ENCODE peak calls at places on chromosomes 7 and 10, in four cellular contexts. I is kidney epithelial cell, C is fibroblast of lung, E is cardiac muscle cell. O is an unnamed sample.

GRCh38 chr7:12879139-12879538 is 191.7 kb downstream of the ARL4A start:
- DNase-seq in I (no peak), E (no peak), C (no peak), O (no peak)

GRCh38 chr10:74738543-74738942 is 87.9 kb upstream of the KAT6B start:
- DNase-seq in E (peak; percentile 12), C (no peak), I (no peak), O (no peak)

GRCh38 chr7:64314493-64315020 is 796 bp downstream of the ZNF736 start:
- DNase-seq in I (no peak), E (no peak), C (no peak), O (no peak)

GRCh38 chr7:159026271-159027047 is 118.2 kb downstream of the VIPR2 start:
- DNase-seq in I (no peak), C (no peak), E (no peak), O (no peak)

GRCh38 chr10:89047397-89047796 is 56.8 kb downstream of the FAS start:
- DNase-seq in C (no peak), E (peak; percentile 51), I (no peak), O (peak; percentile 23)

GRCh38 chr7:157458254-157458633 is 121.4 kb downstream of the DNAJB6 start:
- DNase-seq in E (no peak), I (no peak), C (no peak), O (no peak)

GRCh38 chr10:104297697-104298660 is 29.0 kb downstream of the GSTO2 start:
- DNase-seq in C (peak; percentile 92), I (no peak), E (peak; percentile 59), O (peak; percentile 77)

GRCh38 chr7:124113040-124113439 is 80.2 kb upstream of the TMEM229A start:
- DNase-seq in C (no peak), I (no peak), E (no peak), O (no peak)

GRCh38 chr7:130292682-130293257 is at the start of gene CPA4:
- DNase-seq in E (peak; percentile 74), C (peak; percentile 100), I (peak; percentile 89), O (peak; percentile 99)

GRCh38 chr10:43221419-43222293 is 45.2 kb downstream of the RASGEF1A start:
- DNase-seq in I (no peak), E (no peak), C (no peak), O (no peak)

GRCh38 chr7:135709508-135709907 is 18.5 kb downstream of the SLC13A4 start:
- DNase-seq in E (no peak), C (no peak), I (no peak), O (no peak)

GRCh38 chr10:99631496-99631895 is 11.3 kb upstream of the SLC25A28 start:
- DNase-seq in C (peak; percentile 56), E (peak; percentile 18), I (no peak), O (peak; percentile 51)

GRCh38 chr7:50207251-50207564 is 97.3 kb upstream of the IKZF1 start:
- DNase-seq in E (no peak), C (no peak), I (no peak), O (no peak)

GRCh38 chr7:24757799-24758275 is 573 bp upstream of the GSDME start:
- DNase-seq in E (peak; percentile 58), C (peak; percentile 66), I (no peak), O (peak; percentile 53)

GRCh38 chr7:64642046-64642445 is 23.9 kb upstream of the ZNF107 start:
- DNase-seq in E (no peak), C (no peak), I (no peak), O (no peak)

GRCh38 chr10:12484945-12485805 is 135.8 kb downstream of the CAMK1D start:
- DNase-seq in C (no peak), E (peak; percentile 17), I (no peak), O (no peak)

GRCh38 chr7:7996568-7996967 is 28.0 kb downstream of the GLCCI1 start:
- DNase-seq in E (no peak), C (peak; percentile 65), I (no peak), O (peak; percentile 59)

GRCh38 chr10:58240531-58240930 is 27.2 kb downstream of the IPMK start:
- DNase-seq in E (peak; percentile 18), C (peak; percentile 70), I (no peak), O (peak; percentile 44)

GRCh38 chr10:108303149-108303548 is 1138.6 kb upstream of the SORCS1 start:
- DNase-seq in E (no peak), C (peak; percentile 11), I (no peak), O (peak; percentile 67)

GRCh38 chr10:69492091-69492745 is 41.0 kb downstream of the TSPAN15 start:
- DNase-seq in I (no peak), E (no peak), C (no peak), O (no peak)

GRCh38 chr7:145681159-145681558 is 435.4 kb upstream of the CNTNAP2 start:
- DNase-seq in I (no peak), C (no peak), E (no peak), O (no peak)

GRCh38 chr10:70726909-70727495 is 54.7 kb downstream of the ADAMTS14 start:
- DNase-seq in C (no peak), I (no peak), E (no peak), O (no peak)

GRCh38 chr7:47180268-47180826 is 401.6 kb downstream of the TNS3 start:
- DNase-seq in I (no peak), C (peak; percentile 45), E (peak; percentile 80), O (peak; percentile 69)

GRCh38 chr10:3217301-3217700 is 44.7 kb upstream of the PITRM1 start:
- DNase-seq in C (peak; percentile 90), I (peak; percentile 51), E (peak; percentile 69), O (peak; percentile 71)

GRCh38 chr7:5550831-5551230 is 127.2 kb upstream of the TNRC18 start:
- DNase-seq in C (no peak), E (peak; percentile 24), I (no peak), O (no peak)

GRCh38 chr7:143229054-143229790 is 7.4 kb downstream of the TAS2R40 start:
- DNase-seq in C (no peak), E (no peak), I (no peak), O (no peak)

GRCh38 chr10:88879754-88880286 is at the start of gene STAMBPL1:
- DNase-seq in C (no peak), I (no peak), E (no peak), O (peak; percentile 12)

GRCh38 chr7:83005410-83005809 is 157.3 kb downstream of the PCLO start:
- DNase-seq in E (peak; percentile 10), C (peak; percentile 13), I (no peak), O (no peak)

GRCh38 chr10:103657061-103657591 is 163.6 kb downstream of the NEURL1 start:
- DNase-seq in E (no peak), C (no peak), I (no peak), O (no peak)

GRCh38 chr10:131891196-131891928 is 9.4 kb upstream of the PPP2R2D start:
- DNase-seq in I (no peak), E (no peak), C (no peak), O (no peak)

GRCh38 chr7:130065500-130066152 is 4.7 kb upstream of the KLHDC10 start:
- DNase-seq in E (peak; percentile 26), C (no peak), I (no peak), O (peak; percentile 54)

GRCh38 chr10:6520138-6520537 is 59.9 kb downstream of the PRKCQ start:
- DNase-seq in C (no peak), I (no peak), E (no peak), O (no peak)

GRCh38 chr7:142889825-142890224 is 4.3 kb upstream of the TRPV6 start:
- DNase-seq in C (no peak), I (no peak), E (no peak), O (no peak)

GRCh38 chr10:95451568-95452524 is 109.3 kb downstream of the SORBS1 start:
- DNase-seq in I (no peak), E (no peak), C (peak; percentile 81), O (no peak)

GRCh38 chr7:7181519-7182155 is 707 bp upstream of the C1GALT1 start:
- DNase-seq in E (peak; percentile 45), C (peak; percentile 53), I (no peak), O (peak; percentile 36)

GRCh38 chr7:28155964-28156363 is 24.6 kb downstream of the JAZF1 start:
- DNase-seq in I (peak; percentile 37), C (peak; percentile 83), E (peak; percentile 54), O (peak; percentile 87)

GRCh38 chr7:23242935-23243334 is 3.6 kb upstream of the GPNMB start:
- DNase-seq in I (no peak), E (no peak), C (no peak), O (no peak)

GRCh38 chr10:110872145-110872983 is 636 bp downstream of the PDCD4 start:
- DNase-seq in I (no peak), E (peak; percentile 87), C (peak; percentile 81), O (peak; percentile 89)
- TF ChIP-seq CTCF in I (peak; percentile 30), E (no peak), C (peak; percentile 26), O (peak; percentile 25)

GRCh38 chr10:71971311-71971731 is 7.1 kb downstream of the CHST3 start:
- DNase-seq in I (no peak), E (no peak), C (no peak), O (no peak)

GRCh38 chr10:71970869-71971268 is 6.7 kb downstream of the CHST3 start:
- DNase-seq in I (no peak), E (no peak), C (peak; percentile 65), O (no peak)

GRCh38 chr10:71972746-71973695 is 8.8 kb downstream of the CHST3 start:
- DNase-seq in I (no peak), E (no peak), C (no peak), O (no peak)

GRCh38 chr10:71970331-71970730 is 6.1 kb downstream of the CHST3 start:
- DNase-seq in E (no peak), I (no peak), C (no peak), O (no peak)

GRCh38 chr10:71971769-71972555 is 7.8 kb downstream of the CHST3 start:
- DNase-seq in C (no peak), E (no peak), I (no peak), O (no peak)
- H3K4me3 ChIP-seq in C (no peak overlapping the region), E (no peak overlapping the region), I (no peak overlapping the region), O (no peak overlapping the region)

GRCh38 chr10:79267449-79267848 is 79.8 kb upstream of the PPIF start:
- DNase-seq in I (no peak), E (no peak), C (no peak), O (no peak)
- TF ChIP-seq CTCF in I (no peak), E (no peak), C (no peak), O (no peak)

GRCh38 chr10:67785098-67785497 is 52.9 kb downstream of the DNAJC12 start:
- DNase-seq in E (no peak), C (no peak), I (no peak), O (no peak)

GRCh38 chr10:67784584-67784983 is 53.4 kb downstream of the DNAJC12 start:
- DNase-seq in I (no peak), E (peak; percentile 82), C (no peak), O (peak; percentile 35)

GRCh38 chr10:67782556-67782955 is 55.4 kb downstream of the DNAJC12 start:
- DNase-seq in C (no peak), I (no peak), E (no peak), O (no peak)

GRCh38 chr10:67780759-67781538 is 57.0 kb downstream of the DNAJC12 start:
- DNase-seq in C (no peak), I (no peak), E (no peak), O (no peak)

DNA sequence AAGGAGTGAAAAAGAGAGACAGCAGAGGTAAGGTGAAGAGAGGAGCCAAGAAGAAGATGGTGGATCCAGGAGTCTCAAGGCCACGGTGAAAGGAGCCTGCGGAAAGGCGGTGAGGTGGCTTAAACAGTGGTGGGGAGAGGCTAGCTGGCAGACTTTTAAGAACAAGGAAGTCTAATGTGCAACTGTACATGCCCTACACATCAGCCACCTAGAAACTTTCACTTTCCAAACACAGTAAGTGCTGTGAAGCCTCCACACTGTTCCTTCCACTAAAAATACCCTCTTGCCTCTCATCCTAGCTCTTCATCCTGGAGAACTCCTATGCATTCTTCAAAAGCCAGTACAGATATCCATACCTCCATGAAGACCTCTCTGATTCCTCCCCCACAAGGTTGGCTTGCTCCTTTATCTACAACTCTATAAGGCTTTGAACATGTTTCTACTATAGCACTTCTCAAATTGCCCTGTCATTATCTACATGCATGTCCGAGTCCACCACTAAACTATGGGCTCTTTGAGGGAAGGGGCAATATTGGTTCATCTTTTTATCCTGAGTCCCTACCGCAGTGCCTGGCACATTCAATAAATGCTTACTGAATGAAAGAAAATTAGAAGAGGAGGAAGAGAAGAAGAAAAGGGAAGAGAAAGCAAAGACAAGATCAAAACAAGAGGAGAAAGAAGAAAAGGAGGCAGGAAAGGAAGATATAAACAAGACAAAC is 54.3 kb downstream of the DNAJC12 start:
- DNase-seq in E (no peak), C (no peak), I (no peak), O (no peak)
- H3K4me3 ChIP-seq in E (no peak overlapping the region), C (no peak overlapping the region), I (no peak overlapping the region), O (no peak overlapping the region)

O was measured in fibroblast of mammary gland.